ENCODE peak calls at places on chromosomes 3 and 15, in eight cellular contexts. One of them, this sample, is unnamed.

GRCh38 chr3:67674055-67674454 is 19.6 kb upstream of the SUCLG2 start:
- DNase-seq in left ventricle myocardium inferior: no peak
- DNase-seq in HL-60: no peak
- DNase-seq in HepG2: no peak
- DNase-seq in nephron progenitor cell: no peak
- DNase-seq in Peyer's patch: no peak
- DNase-seq in esophagus muscularis mucosa: no peak
- DNase-seq in OCI-LY7: no peak
- DNase-seq in this sample: no peak

GRCh38 chr15:78841891-78842290 is 30.6 kb upstream of the ADAMTS7 start:
- DNase-seq in nephron progenitor cell: no peak
- DNase-seq in Peyer's patch: no peak
- DNase-seq in left ventricle myocardium inferior: no peak
- DNase-seq in HL-60: no peak
- DNase-seq in OCI-LY7: peak
- DNase-seq in esophagus muscularis mucosa: no peak
- DNase-seq in HepG2: no peak
- DNase-seq in this sample: no peak

GRCh38 chr15:74383695-74384565 is 16.5 kb upstream of the CYP11A1 start:
- DNase-seq in OCI-LY7: peak
- DNase-seq in left ventricle myocardium inferior: no peak
- DNase-seq in Peyer's patch: peak
- DNase-seq in HepG2: no peak
- DNase-seq in esophagus muscularis mucosa: no peak
- DNase-seq in HL-60: no peak
- DNase-seq in nephron progenitor cell: no peak
- DNase-seq in this sample: no peak

GRCh38 chr15:71739355-71739754 is 71.0 kb upstream of the NR2E3 start:
- DNase-seq in nephron progenitor cell: no peak
- DNase-seq in OCI-LY7: no peak
- DNase-seq in Peyer's patch: no peak
- DNase-seq in HepG2: peak
- DNase-seq in HL-60: no peak
- DNase-seq in left ventricle myocardium inferior: no peak
- DNase-seq in esophagus muscularis mucosa: no peak
- DNase-seq in this sample: no peak

GRCh38 chr3:66439666-66440344 is 61.0 kb downstream of the LRIG1 start:
- DNase-seq in Peyer's patch: no peak
- DNase-seq in HL-60: no peak
- DNase-seq in esophagus muscularis mucosa: no peak
- DNase-seq in nephron progenitor cell: no peak
- DNase-seq in left ventricle myocardium inferior: no peak
- DNase-seq in HepG2: no peak
- DNase-seq in OCI-LY7: peak
- DNase-seq in this sample: no peak

GRCh38 chr3:87161486-87161885 is 65.6 kb upstream of the CHMP2B start:
- DNase-seq in HepG2: no peak
- DNase-seq in nephron progenitor cell: no peak
- DNase-seq in OCI-LY7: no peak
- DNase-seq in Peyer's patch: no peak
- DNase-seq in esophagus muscularis mucosa: no peak
- DNase-seq in left ventricle myocardium inferior: no peak
- DNase-seq in HL-60: no peak
- DNase-seq in this sample: no peak

GRCh38 chr15:61459785-61460707 is 230.9 kb upstream of the RORA start:
- DNase-seq in HepG2: peak
- DNase-seq in OCI-LY7: no peak
- DNase-seq in esophagus muscularis mucosa: no peak
- DNase-seq in Peyer's patch: no peak
- DNase-seq in HL-60: no peak
- DNase-seq in left ventricle myocardium inferior: no peak
- DNase-seq in nephron progenitor cell: no peak
- DNase-seq in this sample: no peak

GRCh38 chr15:92393287-92393993 is at the start of gene ST8SIA2:
- DNase-seq in HL-60: no peak
- DNase-seq in nephron progenitor cell: peak
- DNase-seq in left ventricle myocardium inferior: peak
- DNase-seq in HepG2: no peak
- DNase-seq in esophagus muscularis mucosa: no peak
- DNase-seq in Peyer's patch: no peak
- DNase-seq in OCI-LY7: no peak
- DNase-seq in this sample: no peak

GRCh38 chr15:88982304-88982945 is 69.2 kb upstream of the MFGE8 start:
- DNase-seq in Peyer's patch: no peak
- DNase-seq in HepG2: no peak
- DNase-seq in nephron progenitor cell: no peak
- DNase-seq in OCI-LY7: peak
- DNase-seq in esophagus muscularis mucosa: no peak
- DNase-seq in left ventricle myocardium inferior: peak
- DNase-seq in HL-60: no peak
- DNase-seq in this sample: no peak

GRCh38 chr3:52233968-52234367 is 5.0 kb downstream of the TWF2 start:
- DNase-seq in esophagus muscularis mucosa: no peak
- DNase-seq in HepG2: no peak
- DNase-seq in HL-60: no peak
- DNase-seq in Peyer's patch: no peak
- DNase-seq in OCI-LY7: no peak
- DNase-seq in nephron progenitor cell: no peak
- DNase-seq in left ventricle myocardium inferior: peak
- DNase-seq in this sample: no peak

GRCh38 chr15:85800460-85801123 is 5.9 kb upstream of the KLHL25 start:
- DNase-seq in HL-60: no peak
- DNase-seq in OCI-LY7: peak
- DNase-seq in esophagus muscularis mucosa: no peak
- DNase-seq in nephron progenitor cell: no peak
- DNase-seq in HepG2: peak
- DNase-seq in left ventricle myocardium inferior: peak
- DNase-seq in Peyer's patch: peak
- DNase-seq in this sample: peak

GRCh38 chr3:177221734-177222133 is 24.5 kb upstream of the TBL1XR1 start:
- DNase-seq in nephron progenitor cell: no peak
- DNase-seq in left ventricle myocardium inferior: no peak
- DNase-seq in esophagus muscularis mucosa: no peak
- DNase-seq in HL-60: no peak
- DNase-seq in HepG2: no peak
- DNase-seq in Peyer's patch: no peak
- DNase-seq in OCI-LY7: no peak
- DNase-seq in this sample: no peak

GRCh38 chr3:23232016-23232415 is 28.9 kb downstream of the UBE2E2 start:
- DNase-seq in left ventricle myocardium inferior: no peak
- DNase-seq in nephron progenitor cell: no peak
- DNase-seq in esophagus muscularis mucosa: no peak
- DNase-seq in OCI-LY7: no peak
- DNase-seq in HL-60: no peak
- DNase-seq in HepG2: no peak
- DNase-seq in Peyer's patch: no peak
- DNase-seq in this sample: no peak

GRCh38 chr3:197406266-197406665 is 107.9 kb upstream of the DLG1 start:
- DNase-seq in HL-60: no peak
- DNase-seq in Peyer's patch: no peak
- DNase-seq in OCI-LY7: no peak
- DNase-seq in HepG2: no peak
- DNase-seq in esophagus muscularis mucosa: no peak
- DNase-seq in left ventricle myocardium inferior: peak
- DNase-seq in nephron progenitor cell: no peak
- DNase-seq in this sample: no peak

GRCh38 chr3:140505876-140506275 is 172.0 kb upstream of the TRIM42 start:
- DNase-seq in Peyer's patch: no peak
- DNase-seq in esophagus muscularis mucosa: no peak
- DNase-seq in HepG2: no peak
- DNase-seq in HL-60: no peak
- DNase-seq in left ventricle myocardium inferior: no peak
- DNase-seq in OCI-LY7: no peak
- DNase-seq in nephron progenitor cell: no peak
- DNase-seq in this sample: no peak

GRCh38 chr3:44468572-44469520 is 8.6 kb downstream of the ZNF445 start:
- DNase-seq in left ventricle myocardium inferior: no peak
- DNase-seq in Peyer's patch: no peak
- DNase-seq in nephron progenitor cell: peak
- DNase-seq in esophagus muscularis mucosa: no peak
- DNase-seq in HepG2: no peak
- DNase-seq in HL-60: no peak
- DNase-seq in OCI-LY7: no peak
- DNase-seq in this sample: no peak

DNA sequence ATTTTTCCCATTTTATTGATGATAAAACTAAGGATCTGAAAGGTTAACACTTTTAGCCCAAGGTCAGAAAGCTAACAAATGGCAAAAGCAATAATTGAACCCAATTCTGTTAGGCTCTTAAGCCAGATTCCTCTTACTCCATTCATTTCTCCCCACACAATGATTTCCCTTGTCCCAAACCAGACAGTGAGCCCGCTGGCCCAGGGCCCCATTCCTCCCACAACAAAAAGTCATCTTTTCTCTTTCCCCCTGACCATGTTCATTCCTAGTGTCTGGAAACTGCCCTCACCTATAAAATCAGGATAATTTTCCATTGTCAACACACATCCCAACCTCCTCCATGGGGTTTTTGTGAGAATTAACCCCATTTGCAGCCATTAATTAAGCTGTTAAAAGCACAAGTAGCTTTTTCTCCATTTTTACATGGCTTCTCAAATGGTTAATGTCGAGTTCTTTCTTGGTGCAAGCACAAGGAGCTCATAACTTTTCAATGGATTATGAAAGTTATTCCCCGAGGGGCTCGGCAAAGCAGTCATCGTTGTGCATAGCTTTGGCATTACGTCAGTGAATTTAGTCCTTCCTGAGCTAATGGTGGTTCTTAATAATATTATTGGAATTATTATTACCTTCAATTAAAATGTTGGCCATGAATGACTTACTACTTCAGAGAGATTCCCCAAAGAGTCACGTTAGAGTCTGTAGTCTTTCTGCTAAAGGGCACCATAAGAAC is 151.0 kb upstream of the WNT5A start:
- DNase-seq in esophagus muscularis mucosa: no peak
- DNase-seq in HL-60: no peak
- DNase-seq in Peyer's patch: no peak
- DNase-seq in nephron progenitor cell: no peak
- DNase-seq in HepG2: no peak
- DNase-seq in OCI-LY7: no peak
- DNase-seq in left ventricle myocardium inferior: no peak
- DNase-seq in this sample: no peak
- TF ChIP-seq CTCF in esophagus muscularis mucosa: no peak
- TF ChIP-seq CTCF in HL-60: no peak
- TF ChIP-seq CTCF in Peyer's patch: no peak
- TF ChIP-seq CTCF in nephron progenitor cell: no peak
- TF ChIP-seq CTCF in HepG2: no peak
- TF ChIP-seq CTCF in OCI-LY7: no peak
- TF ChIP-seq CTCF in left ventricle myocardium inferior: no peak
- TF ChIP-seq CTCF in this sample: no peak

GRCh38 chr3:98587654-98588532 is 5.5 kb downstream of the CPOX start:
- DNase-seq in nephron progenitor cell: no peak
- DNase-seq in left ventricle myocardium inferior: no peak
- DNase-seq in HepG2: no peak
- DNase-seq in Peyer's patch: no peak
- DNase-seq in esophagus muscularis mucosa: no peak
- DNase-seq in OCI-LY7: no peak
- DNase-seq in HL-60: no peak
- DNase-seq in this sample: no peak
- TF ChIP-seq CTCF in nephron progenitor cell: no peak
- TF ChIP-seq CTCF in left ventricle myocardium inferior: no peak
- TF ChIP-seq CTCF in HepG2: peak
- TF ChIP-seq CTCF in Peyer's patch: no peak
- TF ChIP-seq CTCF in esophagus muscularis mucosa: no peak
- TF ChIP-seq CTCF in OCI-LY7: peak
- TF ChIP-seq CTCF in HL-60: no peak
- TF ChIP-seq CTCF in this sample: no peak

GRCh38 chr15:47622058-47622457 is 95.2 kb upstream of the SEMA6D start:
- DNase-seq in Peyer's patch: no peak
- DNase-seq in HL-60: no peak
- DNase-seq in esophagus muscularis mucosa: no peak
- DNase-seq in OCI-LY7: no peak
- DNase-seq in nephron progenitor cell: no peak
- DNase-seq in HepG2: no peak
- DNase-seq in left ventricle myocardium inferior: no peak
- DNase-seq in this sample: no peak

GRCh38 chr15:47616876-47617275 is 100.4 kb upstream of the SEMA6D start:
- DNase-seq in OCI-LY7: no peak
- DNase-seq in left ventricle myocardium inferior: no peak
- DNase-seq in Peyer's patch: no peak
- DNase-seq in nephron progenitor cell: no peak
- DNase-seq in HepG2: no peak
- DNase-seq in esophagus muscularis mucosa: no peak
- DNase-seq in HL-60: no peak
- DNase-seq in this sample: no peak

GRCh38 chr15:47620960-47621681 is 96.2 kb upstream of the SEMA6D start:
- DNase-seq in nephron progenitor cell: no peak
- DNase-seq in Peyer's patch: no peak
- DNase-seq in OCI-LY7: no peak
- DNase-seq in HepG2: no peak
- DNase-seq in esophagus muscularis mucosa: no peak
- DNase-seq in left ventricle myocardium inferior: no peak
- DNase-seq in HL-60: no peak
- DNase-seq in this sample: no peak

GRCh38 chr15:47614341-47614740 is 103.0 kb upstream of the SEMA6D start:
- DNase-seq in OCI-LY7: no peak
- DNase-seq in esophagus muscularis mucosa: no peak
- DNase-seq in left ventricle myocardium inferior: no peak
- DNase-seq in HepG2: no peak
- DNase-seq in HL-60: no peak
- DNase-seq in nephron progenitor cell: no peak
- DNase-seq in Peyer's patch: no peak
- DNase-seq in this sample: no peak

DNA sequence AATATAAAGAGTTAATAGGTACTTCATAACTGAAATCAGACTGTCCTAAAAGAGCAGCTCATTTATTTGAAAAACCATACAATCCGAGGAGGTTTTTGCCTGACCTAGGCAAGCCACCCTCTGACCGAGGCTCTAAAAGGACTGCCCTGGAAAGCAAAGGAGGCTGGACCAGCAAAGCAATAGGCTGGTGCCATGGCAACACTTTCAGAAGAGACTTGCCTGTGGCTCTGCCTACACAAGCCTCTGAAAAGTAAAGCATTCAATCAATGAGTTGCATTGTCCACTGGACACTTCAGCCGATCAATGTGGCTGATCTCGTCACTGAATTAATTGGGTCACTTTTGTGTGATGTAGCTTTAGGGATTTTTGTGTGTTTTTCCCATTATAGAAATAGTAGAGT is 99.1 kb upstream of the SEMA6D start:
- DNase-seq in Peyer's patch: no peak
- DNase-seq in HepG2: no peak
- DNase-seq in esophagus muscularis mucosa: no peak
- DNase-seq in left ventricle myocardium inferior: no peak
- DNase-seq in nephron progenitor cell: no peak
- DNase-seq in HL-60: no peak
- DNase-seq in OCI-LY7: no peak
- DNase-seq in this sample: no peak
- TF ChIP-seq CTCF in Peyer's patch: no peak
- TF ChIP-seq CTCF in HepG2: no peak
- TF ChIP-seq CTCF in esophagus muscularis mucosa: no peak
- TF ChIP-seq CTCF in left ventricle myocardium inferior: no peak
- TF ChIP-seq CTCF in nephron progenitor cell: no peak
- TF ChIP-seq CTCF in HL-60: no peak
- TF ChIP-seq CTCF in OCI-LY7: no peak
- TF ChIP-seq CTCF in this sample: no peak

DNA sequence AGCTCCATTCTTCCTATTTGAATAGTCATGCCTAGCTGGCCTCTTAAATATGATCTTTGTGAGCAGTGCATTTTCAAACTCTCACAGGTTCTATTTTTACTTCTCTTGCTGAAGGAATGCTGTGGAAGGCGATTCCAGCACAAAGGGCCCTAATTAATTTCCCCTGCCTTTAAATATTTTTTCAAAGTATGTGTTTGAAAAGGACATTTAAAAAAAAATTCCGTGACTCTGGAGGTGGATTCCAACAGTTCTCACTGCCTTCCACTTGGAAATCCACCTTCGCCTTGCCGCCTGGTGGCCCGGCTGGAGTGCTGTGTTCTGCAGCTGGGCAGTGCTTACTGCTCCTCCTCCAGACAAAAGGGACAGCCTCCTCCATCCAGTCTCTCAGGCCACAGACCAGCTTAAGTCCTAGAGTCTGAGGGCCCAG is 61.5 kb upstream of the CORO2B start:
- DNase-seq in Peyer's patch: no peak
- DNase-seq in left ventricle myocardium inferior: peak
- DNase-seq in HepG2: no peak
- DNase-seq in HL-60: no peak
- DNase-seq in esophagus muscularis mucosa: no peak
- DNase-seq in nephron progenitor cell: peak
- DNase-seq in OCI-LY7: no peak
- DNase-seq in this sample: no peak
- TF ChIP-seq CTCF in Peyer's patch: no peak
- TF ChIP-seq CTCF in left ventricle myocardium inferior: peak
- TF ChIP-seq CTCF in HepG2: no peak
- TF ChIP-seq CTCF in HL-60: no peak
- TF ChIP-seq CTCF in esophagus muscularis mucosa: peak
- TF ChIP-seq CTCF in nephron progenitor cell: no peak
- TF ChIP-seq CTCF in OCI-LY7: no peak
- TF ChIP-seq CTCF in this sample: no peak